ENCODE peak calls at places on chromosomes 3 and 15, in seven cellular contexts. Q is Peyer's patch, E is lung, T is body of pancreas, S is HCT116, D is right atrium auricular region, C is IMR-90. G is an unnamed sample.
A peak's percentile ranks its signal among the peaks of the same experiment; 100 is the strongest.

GRCh38 chr15:95734422-95735316 is 595.8 kb upstream of the NR2F2 start:
- DNase-seq in Q (no peak), E (no peak), T (no peak), S (no peak), D (no peak), C (no peak), G (no peak)

GRCh38 chr3:180804871-180805430 is 107.5 kb upstream of the FXR1 start:
- DNase-seq in Q (no peak), E (no peak), T (no peak), S (peak; percentile 8), D (no peak), C (peak; percentile 9), G (no peak)

GRCh38 chr3:70180664-70181063 is 131.8 kb downstream of the MDFIC2 start:
- DNase-seq in Q (no peak), E (no peak), T (no peak), S (no peak), D (no peak), C (no peak), G (no peak)

GRCh38 chr3:152234657-152235375 is 33.9 kb upstream of the MBNL1 start:
- DNase-seq in Q (no peak), E (no peak), T (no peak), S (no peak), D (no peak), C (no peak), G (no peak)

GRCh38 chr3:32401541-32402052 is 9.9 kb downstream of the CMTM7 start:
- DNase-seq in Q (peak; percentile 89), E (peak; percentile 73), T (peak; percentile 68), S (no peak), D (peak; percentile 69), C (peak; percentile 70), G (peak; percentile 85)

GRCh38 chr3:32913790-32914446 is 37.5 kb upstream of the CCR4 start:
- DNase-seq in Q (no peak), E (peak; percentile 83), T (no peak), S (no peak), D (peak; percentile 80), C (no peak), G (peak; percentile 78)

GRCh38 chr3:14645453-14645852 is 6.1 kb upstream of the CCDC174 start:
- DNase-seq in Q (no peak), E (no peak), T (no peak), S (no peak), D (no peak), C (no peak), G (no peak)

GRCh38 chr3:4823986-4824947 is 155.0 kb upstream of the BHLHE40 start:
- DNase-seq in Q (no peak), E (no peak), T (no peak), S (no peak), D (no peak), C (no peak), G (no peak)

GRCh38 chr3:190399677-190400076 is 11.7 kb downstream of the CLDN16 start:
- DNase-seq in Q (no peak), E (no peak), T (no peak), S (no peak), D (no peak), C (no peak), G (no peak)

GRCh38 chr3:40379674-40380306 is 7.2 kb upstream of the ENTPD3 start:
- DNase-seq in Q (no peak), E (no peak), T (no peak), S (no peak), D (no peak), C (no peak), G (no peak)

GRCh38 chr15:78222745-78223395 is 11.5 kb downstream of the ACSBG1 start:
- DNase-seq in Q (no peak), E (no peak), T (no peak), S (no peak), D (no peak), C (no peak), G (no peak)

GRCh38 chr3:149227591-149228268 is 6.1 kb upstream of the CP start:
- DNase-seq in Q (no peak), E (no peak), T (no peak), S (no peak), D (no peak), C (peak; percentile 51), G (no peak)

GRCh38 chr3:18216996-18217395 is 208.1 kb downstream of the SATB1 start:
- DNase-seq in Q (no peak), E (no peak), T (no peak), S (no peak), D (no peak), C (no peak), G (no peak)

GRCh38 chr3:31407665-31408064 is 125.1 kb upstream of the STT3B start:
- DNase-seq in Q (no peak), E (no peak), T (no peak), S (no peak), D (no peak), C (peak; percentile 13), G (no peak)

GRCh38 chr15:51038258-51039042 is 56.3 kb downstream of the TNFAIP8L3 start:
- DNase-seq in Q (no peak), E (no peak), T (no peak), S (no peak), D (no peak), C (no peak), G (no peak)

GRCh38 chr15:59247364-59247763 is 40.7 kb downstream of the LDHAL6B start:
- DNase-seq in Q (peak; percentile 70), E (peak; percentile 61), T (peak; percentile 52), S (no peak), D (no peak), C (peak; percentile 74), G (no peak)

GRCh38 chr3:118987466-118987865 is 47.2 kb downstream of the IGSF11 start:
- DNase-seq in Q (no peak), E (peak; percentile 38), T (peak; percentile 88), S (no peak), D (peak; percentile 69), C (peak; percentile 3), G (no peak)

GRCh38 chr3:196388946-196389345 is 43.3 kb downstream of the UBXN7 start:
- DNase-seq in Q (no peak), E (no peak), T (no peak), S (no peak), D (no peak), C (no peak), G (no peak)

GRCh38 chr3:44913868-44914468 is 39.6 kb downstream of the TGM4 start:
- DNase-seq in Q (peak; percentile 44), E (peak; percentile 71), T (peak; percentile 74), S (peak; percentile 40), D (no peak), C (peak; percentile 69), G (no peak)

GRCh38 chr3:139447486-139447885 is 28.8 kb downstream of the RBP2 start:
- DNase-seq in Q (no peak), E (no peak), T (no peak), S (no peak), D (no peak), C (no peak), G (no peak)

GRCh38 chr15:35142578-35142977 is 57.5 kb upstream of the NANOGP8 start:
- DNase-seq in Q (no peak), E (no peak), T (no peak), S (no peak), D (no peak), C (peak; percentile 6), G (no peak)

GRCh38 chr3:194840661-194841514 is 155.2 kb downstream of the FAM43A start:
- DNase-seq in Q (no peak), E (no peak), T (no peak), S (peak; percentile 4), D (peak; percentile 81), C (peak; percentile 16), G (no peak)

GRCh38 chr3:148459931-148460513 is 237.7 kb upstream of the AGTR1 start:
- DNase-seq in Q (no peak), E (no peak), T (no peak), S (peak; percentile 6), D (no peak), C (peak; percentile 23), G (no peak)

GRCh38 chr3:42894693-42895092 is 11.2 kb upstream of the ZNF662 start:
- DNase-seq in Q (no peak), E (no peak), T (no peak), S (no peak), D (no peak), C (no peak), G (no peak)

GRCh38 chr3:86029590-86029989 is 961.4 kb downstream of the VGLL3 start:
- DNase-seq in Q (no peak), E (no peak), T (no peak), S (no peak), D (no peak), C (no peak), G (no peak)

GRCh38 chr3:10164546-10165393 is at the start of gene IRAK2:
- DNase-seq in Q (peak; percentile 76), E (peak; percentile 75), T (peak; percentile 71), S (peak; percentile 22), D (peak; percentile 74), C (peak; percentile 50), G (peak; percentile 85)
- H3K27ac ChIP-seq in Q (peak within 1 kb of the TSS; percentile 94), E (peak within 1 kb of the TSS; percentile 79), T (peak within 1 kb of the TSS; percentile 73), S (peak within 1 kb of the TSS; percentile 39), D (peak within 1 kb of the TSS; percentile 72), C (peak within 1 kb of the TSS; percentile 81), G (peak within 1 kb of the TSS; percentile 88)

DNA sequence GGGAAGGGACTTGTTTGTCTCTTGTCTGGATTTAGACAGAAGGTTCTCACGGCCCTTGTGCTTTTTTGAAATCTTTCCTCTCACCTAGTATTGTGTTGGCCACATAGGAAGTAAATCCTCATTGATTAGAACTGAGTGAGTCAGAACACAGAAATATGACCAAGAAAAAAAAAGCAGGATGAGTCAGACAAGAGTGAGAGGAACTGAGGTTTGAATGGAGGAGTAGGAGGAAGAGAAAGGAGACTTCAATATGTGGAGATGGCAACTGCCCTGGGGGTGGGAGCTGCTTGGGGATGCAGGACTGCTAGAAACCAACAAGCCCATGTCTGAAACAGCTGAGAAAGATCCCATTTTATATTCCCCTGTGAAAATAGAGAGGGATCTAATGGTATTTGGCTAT is 194.1 kb upstream of the ZBTB20 start:
- DNase-seq in Q (no peak), E (no peak), T (no peak), S (peak; percentile 57), D (no peak), C (peak; percentile 78), G (no peak)
- H3K4me3 ChIP-seq in Q (no peak overlapping the region), E (no peak overlapping the region), T (no peak overlapping the region), S (no peak overlapping the region), D (no peak overlapping the region), C (no peak overlapping the region), G (no peak overlapping the region)

GRCh38 chr3:183502782-183503181 is 52.7 kb downstream of the KLHL6 start:
- DNase-seq in Q (no peak), E (no peak), T (no peak), S (no peak), D (no peak), C (no peak), G (no peak)

GRCh38 chr3:183502237-183502636 is 53.3 kb downstream of the KLHL6 start:
- DNase-seq in Q (no peak), E (no peak), T (no peak), S (no peak), D (no peak), C (no peak), G (no peak)

GRCh38 chr3:183504597-183504996 is 50.9 kb downstream of the KLHL6 start:
- DNase-seq in Q (no peak), E (no peak), T (no peak), S (no peak), D (no peak), C (no peak), G (no peak)

GRCh38 chr3:183500981-183501704 is 54.4 kb downstream of the KLHL6 start:
- DNase-seq in Q (no peak), E (no peak), T (no peak), S (no peak), D (no peak), C (no peak), G (no peak)

GRCh38 chr3:183503738-183504137 is 51.8 kb downstream of the KLHL6 start:
- DNase-seq in Q (no peak), E (no peak), T (no peak), S (no peak), D (no peak), C (no peak), G (no peak)
- TF ChIP-seq CTCF in Q (no peak), E (no peak), T (no peak), S (no peak), D (no peak), C (no peak), G (no peak)

GRCh38 chr15:83014205-83014653 is 2.8 kb upstream of the C15orf40 start:
- DNase-seq in Q (no peak), E (no peak), T (no peak), S (no peak), D (no peak), C (no peak), G (no peak)
- H3K27ac ChIP-seq in Q (no peak overlapping the region), E (no peak overlapping the region), T (no peak overlapping the region), S (no peak overlapping the region), D (no peak overlapping the region), C (no peak overlapping the region), G (no peak overlapping the region)

G was measured in coronary artery.